ENCODE peak calls at places on chromosomes 11 and 22, in six cellular contexts. N is HepG2, H is upper lobe of left lung, Z is GM12878, S is K562, P is HCT116. Q is an unnamed sample.

GRCh38 chr11:66322732-66323427 is 6.0 kb upstream of the CD248 start:
- ATAC-seq in P (no peak), S (no peak), Z (no peak), N (no peak), H (peak; percentile 84), Q (peak; percentile 78)

GRCh38 chr22:40418366-40419201 is 48.2 kb downstream of the SGSM3 start:
- ATAC-seq in N (no peak), H (no peak), S (no peak), P (no peak), Z (no peak), Q (no peak)

GRCh38 chr11:94767292-94767690 is 865 bp upstream of the AMOTL1 start:
- ATAC-seq in Z (no peak), N (no peak), H (peak; percentile 0), S (no peak), P (no peak), Q (no peak)

GRCh38 chr11:59152312-59152967 is 9.8 kb downstream of the FAM111A start:
- ATAC-seq in Z (peak; percentile 91), N (no peak), P (no peak), S (no peak), H (no peak), Q (no peak)

GRCh38 chr11:8017894-8018741 is 31.0 kb downstream of the EIF3F start:
- ATAC-seq in H (peak; percentile 32), Z (no peak), N (no peak), S (no peak), P (no peak), Q (peak; percentile 52)

GRCh38 chr22:45318558-45319318 is 9.0 kb downstream of the FAM118A start:
- ATAC-seq in S (no peak), Z (peak; percentile 85), H (peak; percentile 35), N (no peak), P (no peak), Q (peak; percentile 13)

GRCh38 chr22:26894766-26895485 is 237.5 kb downstream of the MIAT start:
- ATAC-seq in H (peak; percentile 75), N (peak; percentile 64), S (no peak), P (peak; percentile 42), Z (no peak), Q (peak; percentile 63)

GRCh38 chr11:80122211-80122610 is 681.4 kb upstream of the TENM4 start:
- ATAC-seq in Z (no peak), H (no peak), P (no peak), S (no peak), N (no peak), Q (no peak)

GRCh38 chr11:106553304-106553703 is 465.0 kb downstream of the GUCY1A2 start:
- ATAC-seq in H (no peak), P (peak; percentile 47), Z (no peak), S (no peak), N (peak; percentile 56), Q (no peak)

GRCh38 chr11:108617055-108617454 is 23.5 kb upstream of the EXPH5 start:
- ATAC-seq in Z (no peak), N (no peak), H (no peak), S (peak; percentile 38), P (peak; percentile 56), Q (no peak)

GRCh38 chr11:129348813-129349212 is 26.8 kb upstream of the BARX2 start:
- ATAC-seq in P (no peak), S (no peak), Z (no peak), H (no peak), N (no peak), Q (no peak)

GRCh38 chr11:17376493-17376892 is 12.0 kb downstream of the KCNJ11 start:
- ATAC-seq in Z (no peak), N (no peak), H (no peak), S (no peak), P (no peak), Q (no peak)

GRCh38 chr11:13884159-13884799 is 78.2 kb upstream of the SPON1 start:
- ATAC-seq in Z (no peak), H (no peak), N (no peak), S (peak; percentile 57), P (peak; percentile 46), Q (no peak)

GRCh38 chr22:45945621-45946020 is 31.3 kb downstream of the WNT7B start:
- ATAC-seq in N (no peak), Z (no peak), S (no peak), H (no peak), P (no peak), Q (no peak)

GRCh38 chr11:95095858-95096587 is 6.4 kb downstream of the ENDOD1 start:
- ATAC-seq in P (no peak), Z (peak; percentile 83), H (no peak), S (no peak), N (no peak), Q (no peak)

GRCh38 chr11:3644817-3645235 is at the start of gene ART1:
- ATAC-seq in H (no peak), P (peak; percentile 54), N (no peak), Z (no peak), S (peak; percentile 57), Q (no peak)

GRCh38 chr11:7516488-7516887 is 2.7 kb downstream of the PPFIBP2 start:
- ATAC-seq in P (no peak), Z (no peak), N (no peak), S (no peak), H (no peak), Q (no peak)

GRCh38 chr11:1759851-1760220 is 3.9 kb downstream of the CTSD start:
- ATAC-seq in P (no peak), N (no peak), H (no peak), S (no peak), Z (no peak), Q (no peak)

GRCh38 chr11:76597533-76598425 is 72.8 kb downstream of the LRRC32 start:
- ATAC-seq in S (no peak), N (no peak), P (peak; percentile 7), H (no peak), Z (peak; percentile 10), Q (no peak)

GRCh38 chr11:34358258-34358665 is 452 bp upstream of the ABTB2 start:
- ATAC-seq in H (peak; percentile 68), N (peak; percentile 63), S (peak; percentile 76), P (peak; percentile 72), Z (peak; percentile 18), Q (peak; percentile 48)

GRCh38 chr11:34356576-34356917 is 1.3 kb downstream of the ABTB2 start:
- ATAC-seq in S (no peak), N (peak; percentile 1), P (no peak), H (no peak), Z (no peak), Q (no peak)

GRCh38 chr11:34356918-34357645 is 728 bp downstream of the ABTB2 start:
- ATAC-seq in H (peak; percentile 51), S (no peak), N (peak; percentile 68), Z (peak; percentile 44), P (no peak), Q (peak; percentile 25)

GRCh38 chr11:34358666-34359547 is 1.1 kb upstream of the ABTB2 start:
- ATAC-seq in H (peak; percentile 48), S (peak; percentile 69), N (peak; percentile 56), Z (peak; percentile 31), P (peak; percentile 56), Q (peak; percentile 31)

DNA sequence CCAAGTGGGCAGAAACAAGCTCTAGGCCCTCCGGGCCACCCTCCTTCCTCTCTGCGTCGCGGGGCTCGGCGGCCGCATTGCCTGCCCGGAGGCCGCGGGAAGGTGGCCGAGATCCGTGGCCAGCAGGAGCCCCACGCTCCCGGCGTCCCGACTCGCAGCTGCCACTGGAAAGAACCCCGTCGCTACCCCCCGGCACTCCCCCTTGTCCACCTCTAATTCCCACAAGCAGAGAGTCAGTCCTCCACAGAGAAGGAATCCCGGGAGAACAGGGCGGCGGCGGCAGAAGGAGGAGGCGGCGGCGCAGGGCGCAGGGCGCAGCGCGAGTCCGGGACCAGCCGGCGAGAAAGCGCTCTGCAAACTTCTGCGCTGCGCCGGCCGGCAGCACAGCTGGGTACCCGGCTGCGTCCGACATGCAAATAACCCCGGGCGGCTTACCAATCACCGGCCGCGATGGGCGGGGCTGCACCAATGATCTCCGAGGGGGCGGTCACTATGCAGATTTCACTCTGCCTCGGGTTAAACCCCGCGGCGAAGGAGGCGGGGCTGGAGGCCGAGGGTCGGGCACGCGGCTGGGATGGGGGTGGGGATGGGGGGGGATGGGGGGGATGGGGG is at the start of gene ABTB2:
- ATAC-seq in N (peak; percentile 84), S (peak; percentile 98), H (peak; percentile 95), P (peak; percentile 89), Z (peak; percentile 92), Q (peak; percentile 96)
- TF ChIP-seq POLR2A in N (peak; percentile 90), S (no peak), H (peak; percentile 65), P (peak; percentile 30), Z (peak; percentile 99), Q (peak; percentile 90)

GRCh38 chr11:40274017-40274416 is 1185.4 kb downstream of the LRRC4C start:
- ATAC-seq in P (no peak), H (no peak), N (no peak), Z (no peak), S (no peak), Q (no peak)

GRCh38 chr11:40269865-40270264 is 1189.6 kb downstream of the LRRC4C start:
- ATAC-seq in P (no peak), S (no peak), Z (no peak), H (no peak), N (no peak), Q (no peak)

GRCh38 chr11:40276960-40277359 is 1182.5 kb downstream of the LRRC4C start:
- ATAC-seq in N (no peak), H (no peak), S (no peak), Z (no peak), P (no peak), Q (no peak)

GRCh38 chr11:40271361-40271760 is 1188.1 kb downstream of the LRRC4C start:
- ATAC-seq in P (no peak), S (no peak), H (no peak), N (no peak), Z (no peak), Q (no peak)

DNA sequence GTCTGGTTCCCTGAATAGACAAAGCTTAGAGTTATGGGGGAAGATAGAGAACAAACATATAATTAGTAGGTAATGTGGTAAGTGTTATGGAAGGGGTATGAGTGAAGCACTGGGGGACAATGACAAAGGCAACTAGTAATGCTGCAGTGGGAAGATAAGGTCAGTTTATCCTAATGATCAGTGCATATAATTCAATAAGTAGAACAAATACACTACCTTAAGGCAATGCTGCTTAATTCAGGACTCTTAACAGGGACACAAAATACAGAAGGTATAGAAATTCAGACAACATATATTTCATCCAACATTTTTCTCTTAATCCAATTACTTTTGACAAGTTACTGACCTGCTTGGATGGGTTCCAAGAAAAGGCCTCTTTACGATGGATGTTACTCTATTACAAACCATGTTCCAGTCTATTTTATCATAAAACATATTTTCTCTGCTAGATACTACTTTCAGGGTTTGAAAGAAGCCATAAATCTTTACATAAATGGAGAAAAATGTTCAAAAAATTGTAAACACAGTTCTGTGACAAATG is 1186.2 kb downstream of the LRRC4C start:
- ATAC-seq in S (no peak), H (no peak), Z (no peak), N (no peak), P (no peak), Q (no peak)
- TF ChIP-seq POLR2AphosphoS5 in S (no peak), H (no peak), Z (no peak), N (no peak), P (no peak), Q (no peak)

GRCh38 chr22:19447388-19448075 is at the start of gene C22orf39:
- ATAC-seq in Z (peak; percentile 92), H (peak; percentile 97), S (peak; percentile 95), N (peak; percentile 90), P (peak; percentile 92), Q (peak; percentile 97)
- TF ChIP-seq POLR2A in Z (peak; percentile 92), H (peak; percentile 93), S (peak; percentile 97), N (peak; percentile 55), P (peak; percentile 57), Q (peak; percentile 94)

GRCh38 chr22:39312410-39312809 is 7.0 kb downstream of the RPL3 start:
- ATAC-seq in Z (no peak), H (no peak), N (no peak), S (peak; percentile 0), P (no peak), Q (no peak)
- TF ChIP-seq POLR2AphosphoS5 in Z (peak; percentile 28), H (no peak), N (no peak), S (peak; percentile 30), P (no peak), Q (no peak)

Q was measured in gastroesophageal sphincter.